ENCODE peak calls at places on chromosomes 3 and 15, in five cellular contexts. A is HepG2, S is neural progenitor cell, I is fibroblast of lung, Q is HCT116. E is an unnamed sample.

GRCh38 chr3:15284121-15284889 is 48.1 kb downstream of the SH3BP5 start:
- DNase-seq in S (no peak), Q (no peak), A (no peak), I (peak; percentile 26), E (peak; percentile 89)

GRCh38 chr15:65097651-65098263 is 17.2 kb downstream of the UBAP1L start:
- DNase-seq in S (no peak), A (no peak), Q (no peak), I (no peak), E (no peak)

GRCh38 chr3:149120051-149120972 is 9.1 kb upstream of the HPS3 start:
- DNase-seq in I (peak; percentile 85), S (peak; percentile 71), A (peak; percentile 62), Q (peak; percentile 63), E (peak; percentile 70)

GRCh38 chr15:67193223-67194009 is 61.0 kb downstream of the AAGAB start:
- DNase-seq in S (no peak), Q (no peak), I (peak; percentile 56), A (no peak), E (no peak)

GRCh38 chr15:99321477-99321876 is 70.2 kb downstream of the LRRC28 start:
- DNase-seq in A (no peak), Q (no peak), I (no peak), S (no peak), E (no peak)

GRCh38 chr3:33668618-33669017 is 49.4 kb downstream of the CLASP2 start:
- DNase-seq in A (no peak), S (peak; percentile 25), I (no peak), Q (no peak), E (no peak)

GRCh38 chr3:4950351-4950784 is 28.9 kb upstream of the BHLHE40 start:
- DNase-seq in S (no peak), Q (no peak), I (no peak), A (no peak), E (no peak)

GRCh38 chr3:12828751-12829150 is 12.6 kb downstream of the RPL32 start:
- DNase-seq in S (no peak), A (peak; percentile 35), Q (no peak), I (no peak), E (no peak)

GRCh38 chr3:146145642-146146041 is 15.3 kb downstream of the PLOD2 start:
- DNase-seq in Q (no peak), A (no peak), I (no peak), S (no peak), E (peak; percentile 29)

GRCh38 chr3:195236076-195236798 is 34.7 kb downstream of the XXYLT1 start:
- DNase-seq in I (no peak), Q (no peak), A (no peak), S (no peak), E (no peak)

GRCh38 chr3:188817103-188817919 is 354.5 kb upstream of the TPRG1 start:
- DNase-seq in I (no peak), A (no peak), S (no peak), Q (no peak), E (no peak)

GRCh38 chr15:99249270-99249817 is at the start of gene TTC23:
- DNase-seq in I (peak; percentile 93), Q (peak; percentile 85), A (peak; percentile 65), S (peak; percentile 34), E (peak; percentile 95)

GRCh38 chr3:31925271-31925630 is 55.8 kb downstream of the OSBPL10 start:
- DNase-seq in S (no peak), A (no peak), I (no peak), Q (no peak), E (no peak)

GRCh38 chr3:129087138-129087702 is 26.6 kb downstream of the GP9 start:
- DNase-seq in A (peak; percentile 51), I (peak; percentile 30), S (no peak), Q (no peak), E (no peak)

GRCh38 chr3:53744351-53744750 is 101.9 kb downstream of the CHDH start:
- DNase-seq in A (no peak), S (no peak), I (no peak), Q (no peak), E (no peak)

GRCh38 chr3:65712156-65712555 is 326.6 kb downstream of the MAGI1 start:
- DNase-seq in A (no peak), Q (no peak), I (peak; percentile 40), S (no peak), E (no peak)

GRCh38 chr3:65716372-65716771 is 322.3 kb downstream of the MAGI1 start:
- DNase-seq in A (no peak), S (peak; percentile 12), Q (no peak), I (no peak), E (no peak)

GRCh38 chr3:65717676-65718346 is 320.9 kb downstream of the MAGI1 start:
- DNase-seq in Q (no peak), A (no peak), I (no peak), S (no peak), E (no peak)

GRCh38 chr3:65714138-65714537 is 324.6 kb downstream of the MAGI1 start:
- DNase-seq in S (no peak), Q (no peak), A (no peak), I (peak; percentile 21), E (no peak)

GRCh38 chr3:65713016-65713415 is 325.7 kb downstream of the MAGI1 start:
- DNase-seq in Q (no peak), A (no peak), I (peak; percentile 73), S (peak; percentile 49), E (peak; percentile 50)
- H3K27ac ChIP-seq in Q (no peak overlapping the region), A (no peak overlapping the region), I (no peak overlapping the region), S (no peak overlapping the region), E (no peak overlapping the region)

GRCh38 chr3:147385059-147386012 is 21.0 kb downstream of the ZIC4 start:
- DNase-seq in S (no peak), A (no peak), I (no peak), Q (no peak), E (no peak)

GRCh38 chr3:147381610-147382009 is 24.7 kb downstream of the ZIC4 start:
- DNase-seq in I (no peak), Q (no peak), A (no peak), S (peak; percentile 33), E (no peak)

GRCh38 chr3:147384210-147385058 is 21.9 kb downstream of the ZIC4 start:
- DNase-seq in Q (no peak), A (no peak), S (peak; percentile 73), I (no peak), E (peak; percentile 43)

GRCh38 chr3:147380996-147381376 is 25.4 kb downstream of the ZIC4 start:
- DNase-seq in I (no peak), S (no peak), Q (no peak), A (no peak), E (no peak)

DNA sequence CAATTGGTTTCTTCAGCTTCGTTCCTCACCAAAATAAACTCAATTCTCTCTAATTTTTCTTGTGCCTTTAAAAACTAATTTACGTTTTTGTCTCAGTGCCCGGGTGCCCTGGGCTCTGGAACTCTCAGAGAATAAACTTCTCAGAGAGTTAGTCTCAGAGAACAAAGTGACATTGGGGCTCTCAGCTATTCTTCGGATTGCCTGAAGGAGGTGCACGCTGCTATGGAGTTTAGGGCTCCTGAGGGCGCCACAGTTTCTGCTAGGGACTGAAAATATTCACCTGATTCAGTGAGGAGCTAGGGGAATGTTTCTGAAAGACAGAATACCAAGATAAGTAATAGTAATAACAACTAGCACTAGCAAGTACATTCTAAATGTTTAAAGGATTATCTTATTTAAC is 22.7 kb downstream of the ZIC4 start:
- DNase-seq in A (no peak), I (no peak), Q (peak; percentile 3), S (peak; percentile 68), E (peak; percentile 51)
- TF ChIP-seq CTCF in A (peak; percentile 18), I (peak; percentile 25), Q (peak; percentile 61), S (peak; percentile 66), E (peak; percentile 71)

GRCh38 chr15:68432665-68433064 is 702 bp upstream of the ITGA11 start:
- DNase-seq in S (no peak), Q (no peak), A (no peak), I (no peak), E (no peak)
- TF ChIP-seq EZH2 in S (no peak), Q (no peak), A (no peak), I (no peak), E (no peak)

GRCh38 chr15:54187325-54187724 is 209.1 kb downstream of the UNC13C start:
- DNase-seq in A (no peak), I (no peak), S (no peak), Q (no peak), E (no peak)
- H3K27ac ChIP-seq in A (no peak overlapping the region), I (no peak overlapping the region), S (no peak overlapping the region), Q (no peak overlapping the region), E (no peak overlapping the region)

GRCh38 chr3:49359623-49360022 is 1.5 kb upstream of the GPX1 start:
- DNase-seq in Q (no peak), I (no peak), S (no peak), A (no peak), E (no peak)

GRCh38 chr3:49357466-49358216 is 512 bp downstream of the GPX1 start:
- DNase-seq in S (peak; percentile 57), A (no peak), Q (no peak), I (peak; percentile 92), E (peak; percentile 23)

GRCh38 chr3:49362579-49362978 is 4.4 kb upstream of the GPX1 start:
- DNase-seq in S (no peak), A (no peak), Q (no peak), I (no peak), E (no peak)

GRCh38 chr3:49358884-49359225 is 702 bp upstream of the GPX1 start:
- DNase-seq in A (peak; percentile 64), S (no peak), I (no peak), Q (no peak), E (no peak)

GRCh38 chr3:49358217-49358883 is at the start of gene GPX1:
- DNase-seq in I (peak; percentile 96), Q (peak; percentile 92), S (peak; percentile 98), A (peak; percentile 92), E (peak; percentile 94)
- TF ChIP-seq CTCF in I (no peak), Q (no peak), S (no peak), A (peak; percentile 32), E (no peak)

GRCh38 chr15:89406218-89406716 is 71.6 kb upstream of the POLG start:
- DNase-seq in I (no peak), A (no peak), S (peak; percentile 30), Q (no peak), E (no peak)
- TF ChIP-seq EZH2 in I (peak; percentile 97), A (no peak), S (peak; percentile 95), Q (no peak), E (no peak)

E was measured in A673.